ENCODE peak calls at places on chromosomes 3 and 15, in seven cellular contexts. Y is T-helper 9 cell, S is GM12892, M is GM23248, F is ecto neural progenitor cell, Q is GM06990, E is left ventricle myocardium superior. U is an unnamed sample.

GRCh38 chr3:171458056-171458856 is 1.9 kb downstream of the TNIK start:
- DNase-seq in Y (peak; percentile 55), S (no peak), M (peak; percentile 4), F (no peak), Q (peak; percentile 42), E (peak; percentile 38), U (no peak)

GRCh38 chr3:53700441-53700840 is 145.8 kb downstream of the CHDH start:
- DNase-seq in Y (no peak), S (no peak), M (no peak), F (no peak), Q (no peak), E (no peak), U (no peak)

GRCh38 chr3:42507252-42507651 is 4.8 kb downstream of the VIPR1 start:
- DNase-seq in Y (no peak), S (no peak), M (no peak), F (peak; percentile 42), Q (no peak), E (no peak), U (no peak)

GRCh38 chr15:66389859-66390382 is 3.2 kb downstream of the MAP2K1 start:
- DNase-seq in Y (no peak), S (no peak), M (peak; percentile 60), F (no peak), Q (peak; percentile 65), E (no peak), U (no peak)

GRCh38 chr3:180018588-180018987 is 18.1 kb downstream of the PEX5L start:
- DNase-seq in Y (no peak), S (no peak), M (no peak), F (no peak), Q (no peak), E (no peak), U (no peak)

GRCh38 chr3:38019658-38020341 is 9.6 kb downstream of the PLCD1 start:
- DNase-seq in Y (no peak), S (no peak), M (no peak), F (no peak), Q (no peak), E (no peak), U (no peak)

GRCh38 chr3:72444642-72445223 is 403.5 kb downstream of the SHQ1 start:
- DNase-seq in Y (no peak), S (no peak), M (peak; percentile 9), F (no peak), Q (no peak), E (no peak), U (no peak)

GRCh38 chr3:16060358-16060852 is 114.1 kb upstream of the GALNT15 start:
- DNase-seq in Y (no peak), S (no peak), M (peak; percentile 99), F (no peak), Q (no peak), E (peak; percentile 47), U (peak; percentile 89)

GRCh38 chr3:70312336-70312735 is at the start of gene MDFIC2:
- DNase-seq in Y (no peak), S (no peak), M (no peak), F (no peak), Q (no peak), E (no peak), U (no peak)

GRCh38 chr3:111917300-111917699 is 58.2 kb downstream of the PHLDB2 start:
- DNase-seq in Y (no peak), S (no peak), M (peak; percentile 65), F (no peak), Q (no peak), E (no peak), U (peak; percentile 36)

GRCh38 chr15:55741592-55742497 is 1.1 kb downstream of the PRTG start:
- DNase-seq in Y (no peak), S (no peak), M (no peak), F (peak; percentile 61), Q (peak; percentile 43), E (peak; percentile 52), U (no peak)

GRCh38 chr15:98778263-98778959 is 130.1 kb downstream of the IGF1R start:
- DNase-seq in Y (no peak), S (no peak), M (no peak), F (no peak), Q (no peak), E (no peak), U (no peak)

GRCh38 chr15:89761009-89761831 is 10.2 kb upstream of the MESP1 start:
- DNase-seq in Y (no peak), S (no peak), M (no peak), F (no peak), Q (no peak), E (no peak), U (no peak)

GRCh38 chr3:195098741-195099525 is 172.0 kb downstream of the XXYLT1 start:
- DNase-seq in Y (no peak), S (no peak), M (no peak), F (no peak), Q (no peak), E (peak; percentile 23), U (no peak)

GRCh38 chr3:75192065-75192658 is 472.0 kb upstream of the FRG2C start:
- DNase-seq in Y (peak; percentile 48), S (no peak), M (peak; percentile 55), F (peak; percentile 57), Q (no peak), E (no peak), U (peak; percentile 42)

GRCh38 chr15:85073556-85074194 is 92.0 kb downstream of the PDE8A start:
- DNase-seq in Y (no peak), S (no peak), M (peak; percentile 70), F (no peak), Q (no peak), E (no peak), U (no peak)

GRCh38 chr3:55488398-55489055 is 1.4 kb upstream of the WNT5A start:
- DNase-seq in Y (no peak), S (no peak), M (peak; percentile 86), F (peak; percentile 71), Q (peak; percentile 52), E (peak; percentile 73), U (peak; percentile 94)

GRCh38 chr3:52221563-52222318 is 3.7 kb downstream of the TLR9 start:
- DNase-seq in Y (peak; percentile 52), S (no peak), M (no peak), F (peak; percentile 44), Q (no peak), E (peak; percentile 69), U (no peak)

GRCh38 chr15:69576035-69576526 is 123.5 kb downstream of the RPLP1 start:
- DNase-seq in Y (peak; percentile 55), S (no peak), M (peak; percentile 64), F (peak; percentile 56), Q (peak; percentile 16), E (peak; percentile 74), U (peak; percentile 75)

GRCh38 chr3:169575381-169575780 is 88.1 kb downstream of the MECOM start:
- DNase-seq in Y (no peak), S (no peak), M (peak; percentile 71), F (no peak), Q (no peak), E (no peak), U (peak; percentile 30)

GRCh38 chr3:8776406-8776805 is 7.0 kb upstream of the OXTR start:
- DNase-seq in Y (no peak), S (no peak), M (peak; percentile 92), F (peak; percentile 19), Q (no peak), E (no peak), U (peak; percentile 47)

GRCh38 chr3:126721246-126721645 is 17.2 kb downstream of the CHCHD6 start:
- DNase-seq in Y (no peak), S (no peak), M (no peak), F (peak; percentile 36), Q (no peak), E (no peak), U (no peak)

GRCh38 chr3:58102371-58102750 is 94.1 kb downstream of the FLNB start:
- DNase-seq in Y (no peak), S (no peak), M (no peak), F (no peak), Q (no peak), E (no peak), U (no peak)

GRCh38 chr15:77993374-77993911 is 84.1 kb downstream of the TBC1D2B start:
- DNase-seq in Y (no peak), S (no peak), M (no peak), F (no peak), Q (no peak), E (peak; percentile 43), U (no peak)

GRCh38 chr15:66078196-66078928 is 175.2 kb downstream of the MEGF11 start:
- DNase-seq in Y (no peak), S (no peak), M (no peak), F (no peak), Q (no peak), E (no peak), U (no peak)

GRCh38 chr15:80121546-80121945 is 31.3 kb upstream of the FAH start:
- DNase-seq in Y (no peak), S (no peak), M (no peak), F (no peak), Q (no peak), E (no peak), U (no peak)

GRCh38 chr3:134008630-134009156 is 21.0 kb downstream of the SLCO2A1 start:
- DNase-seq in Y (no peak), S (no peak), M (peak; percentile 82), F (no peak), Q (no peak), E (no peak), U (peak; percentile 75)

GRCh38 chr3:108153451-108153981 is 62.7 kb upstream of the CD47 start:
- DNase-seq in Y (peak; percentile 6), S (no peak), M (peak; percentile 72), F (peak; percentile 56), Q (no peak), E (no peak), U (peak; percentile 28)

GRCh38 chr15:94494732-94495131 is 263.4 kb downstream of the MCTP2 start:
- DNase-seq in Y (no peak), S (no peak), M (no peak), F (no peak), Q (no peak), E (no peak), U (no peak)